ENCODE peak calls at places on chromosomes 12 and 14, in ten cellular contexts. W, D, O, E, K, Z, J, R, V and Q are unnamed samples.

GRCh38 chr14:88354358-88354757 is 31.1 kb upstream of the SPATA7 start:
- DNase-seq in W (no peak), D (no peak), O (no peak), E (no peak), K (no peak), Z (no peak), J (no peak), R (no peak), V (no peak), Q (no peak)

GRCh38 chr14:62886461-62886860 is 158.8 kb downstream of the KCNH5 start:
- DNase-seq in W (no peak), D (no peak), O (no peak), E (no peak), K (no peak), Z (no peak), J (no peak), R (no peak), V (no peak), Q (no peak)

GRCh38 chr14:31787377-31787776 is 226.2 kb downstream of the NUBPL start:
- DNase-seq in W (peak), D (no peak), O (peak), E (no peak), K (no peak), Z (no peak), J (peak), R (no peak), V (no peak), Q (peak)

GRCh38 chr14:83058068-83058467 is 1524.4 kb upstream of the SEL1L start:
- DNase-seq in W (no peak), D (no peak), O (no peak), E (no peak), K (no peak), Z (no peak), J (no peak), R (no peak), V (no peak), Q (no peak)

GRCh38 chr14:92392726-92393125 is 69.8 kb downstream of the SLC24A4 start:
- DNase-seq in W (no peak), D (no peak), O (no peak), E (no peak), K (no peak), Z (no peak), J (peak), R (no peak), V (no peak), Q (no peak)

GRCh38 chr12:49962861-49963765 is 1.4 kb downstream of the AQP5 start:
- DNase-seq in W (peak), D (peak), O (no peak), E (peak), K (no peak), Z (no peak), J (peak), R (no peak), V (no peak), Q (peak)

GRCh38 chr14:85316701-85317100 is 213.2 kb upstream of the FLRT2 start:
- DNase-seq in W (peak), D (no peak), O (no peak), E (no peak), K (no peak), Z (no peak), J (peak), R (no peak), V (no peak), Q (peak)

GRCh38 chr14:87108726-87109125 is 884.3 kb downstream of the GALC start:
- DNase-seq in W (peak), D (no peak), O (peak), E (no peak), K (no peak), Z (no peak), J (no peak), R (no peak), V (no peak), Q (no peak)

GRCh38 chr12:9372202-9372601 is 164.0 kb upstream of the PZP start:
- DNase-seq in W (no peak), D (no peak), O (no peak), E (no peak), K (no peak), Z (no peak), J (peak), R (no peak), V (no peak), Q (no peak)

GRCh38 chr14:50001146-50001998 is 108.5 kb downstream of the ARF6 start:
- DNase-seq in W (peak), D (no peak), O (peak), E (peak), K (peak), Z (peak), J (peak), R (peak), V (no peak), Q (peak)

GRCh38 chr14:98608071-98609060 is 663.6 kb downstream of the BCL11B start:
- DNase-seq in W (no peak), D (no peak), O (no peak), E (no peak), K (no peak), Z (no peak), J (no peak), R (no peak), V (no peak), Q (no peak)

GRCh38 chr14:55721353-55721752 is 141.3 kb downstream of the KTN1 start:
- DNase-seq in W (peak), D (peak), O (peak), E (no peak), K (no peak), Z (no peak), J (peak), R (no peak), V (no peak), Q (peak)

GRCh38 chr14:104892517-104893434 is 27.7 kb downstream of the CEP170B start:
- DNase-seq in W (no peak), D (no peak), O (no peak), E (peak), K (no peak), Z (no peak), J (peak), R (no peak), V (no peak), Q (no peak)

GRCh38 chr14:99884834-99885648 is 91.8 kb downstream of the EML1 start:
- DNase-seq in W (peak), D (peak), O (peak), E (no peak), K (no peak), Z (peak), J (peak), R (peak), V (no peak), Q (peak)

GRCh38 chr12:8644345-8645248 is 18.0 kb downstream of the MFAP5 start:
- DNase-seq in W (no peak), D (no peak), O (no peak), E (no peak), K (peak), Z (peak), J (no peak), R (peak), V (no peak), Q (peak)

GRCh38 chr14:29163109-29163508 is 396.5 kb downstream of the FOXG1 start:
- DNase-seq in W (no peak), D (no peak), O (no peak), E (no peak), K (no peak), Z (no peak), J (peak), R (no peak), V (no peak), Q (no peak)

GRCh38 chr12:109452489-109452888 is 24.6 kb downstream of the KCTD10 start:
- DNase-seq in W (no peak), D (no peak), O (no peak), E (no peak), K (no peak), Z (no peak), J (no peak), R (no peak), V (no peak), Q (no peak)

GRCh38 chr12:41981758-41982157 is 162.9 kb downstream of the GXYLT1 start:
- DNase-seq in W (peak), D (no peak), O (no peak), E (no peak), K (no peak), Z (no peak), J (peak), R (no peak), V (no peak), Q (peak)